ENCODE peak calls at places on chromosomes 11 and 22, in ten cellular contexts. S is HCT116; A is colonic mucosa; I is kidney; N is fibroblast of lung; M is epithelial cell of esophagus; Y is neural progenitor cell; P is fibroblast of villous mesenchyme; Z is PC-3; F is CD8-positive, alpha-beta memory T cell. O is an unnamed sample.
A peak's percentile ranks its signal among the peaks of the same experiment; 100 is the strongest.

GRCh38 chr22:43329061-43329460 is 14.1 kb downstream of the SCUBE1 start:
- DNase-seq in S (no peak), A (no peak), I (no peak), N (no peak), M (no peak), Y (no peak), P (no peak), Z (no peak), F (no peak), O (no peak)

GRCh38 chr11:14054708-14055107 is 92.2 kb downstream of the SPON1 start:
- DNase-seq in S (no peak), A (no peak), I (no peak), N (no peak), M (no peak), Y (no peak), P (peak; percentile 7), Z (no peak), F (no peak), O (no peak)

GRCh38 chr11:12860827-12861226 is 148.3 kb upstream of the RASSF10 start:
- DNase-seq in S (no peak), A (no peak), I (no peak), N (peak; percentile 71), M (no peak), Y (no peak), P (peak; percentile 61), Z (no peak), F (no peak), O (no peak)

GRCh38 chr11:119196833-119197483 is 9.2 kb upstream of the CBL start:
- DNase-seq in S (peak; percentile 76), A (peak; percentile 88), I (peak; percentile 14), N (peak; percentile 67), M (peak; percentile 93), Y (peak; percentile 84), P (peak; percentile 89), Z (peak; percentile 94), F (peak; percentile 52), O (peak; percentile 95)

GRCh38 chr22:40415531-40416266 is 45.3 kb downstream of the SGSM3 start:
- DNase-seq in S (no peak), A (no peak), I (peak; percentile 91), N (no peak), M (no peak), Y (no peak), P (peak; percentile 57), Z (no peak), F (no peak), O (peak; percentile 29)

GRCh38 chr11:71372693-71373657 is 75.2 kb downstream of the DHCR7 start:
- DNase-seq in S (peak; percentile 2), A (no peak), I (no peak), N (peak; percentile 19), M (peak; percentile 42), Y (peak; percentile 42), P (peak; percentile 27), Z (peak; percentile 61), F (no peak), O (peak; percentile 29)

GRCh38 chr22:47030881-47031627 is 268.6 kb downstream of the TBC1D22A start:
- DNase-seq in S (no peak), A (peak; percentile 45), I (peak; percentile 61), N (no peak), M (no peak), Y (no peak), P (no peak), Z (peak; percentile 8), F (no peak), O (no peak)

GRCh38 chr11:134242376-134242775 is 10.8 kb downstream of the THYN1 start:
- DNase-seq in S (no peak), A (no peak), I (no peak), N (no peak), M (peak; percentile 79), Y (no peak), P (no peak), Z (no peak), F (no peak), O (no peak)

DNA sequence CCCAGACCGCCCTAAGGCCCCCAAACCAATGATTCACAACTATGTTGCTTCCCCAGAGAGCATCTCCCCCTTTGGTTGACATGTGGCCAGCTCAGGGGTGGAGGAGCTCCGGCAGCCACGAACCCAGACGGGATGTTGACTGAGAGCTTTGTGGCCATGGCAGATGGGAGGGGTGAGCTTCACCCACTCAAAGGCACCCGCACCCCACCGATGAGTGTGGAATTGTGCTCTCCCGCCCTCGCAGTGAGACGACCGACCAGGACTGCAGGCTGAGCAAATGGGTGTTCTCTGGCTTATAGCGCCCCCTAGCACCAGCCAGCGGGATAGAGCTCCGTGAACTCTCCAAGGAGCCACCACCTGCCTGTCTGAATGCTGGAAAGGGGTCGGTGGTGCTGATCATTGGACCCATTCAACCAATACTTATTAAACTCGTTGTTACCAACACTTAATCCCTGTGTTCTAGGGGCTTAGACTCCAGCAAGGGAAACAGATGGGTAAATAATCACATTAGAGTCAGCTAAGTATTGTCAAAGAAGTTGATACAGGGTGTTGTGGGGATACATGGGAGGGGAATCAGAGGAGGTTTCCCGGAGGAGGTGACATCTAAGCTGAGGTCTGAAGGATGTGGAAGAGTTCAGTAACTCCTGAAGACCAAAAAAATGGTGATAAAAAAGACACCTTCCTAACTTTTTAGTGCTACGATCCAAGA is 4.5 kb upstream of the TIMP3 start:
- DNase-seq in S (peak; percentile 46), A (peak; percentile 69), I (peak; percentile 86), N (peak; percentile 80), M (peak; percentile 66), Y (peak; percentile 82), P (peak; percentile 82), Z (peak; percentile 22), F (peak; percentile 7), O (peak; percentile 74)
- H3K4me3 ChIP-seq in S (no peak overlapping the region), A (no peak overlapping the region), I (no peak overlapping the region), N (no peak overlapping the region), M (no peak overlapping the region), Y (no peak overlapping the region), P (no peak overlapping the region), Z (no peak overlapping the region), F (no peak overlapping the region), O (no peak overlapping the region)

GRCh38 chr11:57308426-57309060 is 16.2 kb downstream of the TNKS1BP1 start:
- DNase-seq in S (no peak), A (no peak), I (peak; percentile 50), N (no peak), M (no peak), Y (no peak), P (no peak), Z (no peak), F (no peak), O (no peak)

GRCh38 chr11:57310630-57311086 is 14.1 kb downstream of the TNKS1BP1 start:
- DNase-seq in S (no peak), A (no peak), I (no peak), N (peak; percentile 33), M (peak; percentile 24), Y (no peak), P (peak; percentile 78), Z (no peak), F (no peak), O (peak; percentile 65)

GRCh38 chr11:57311109-57311936 is 13.4 kb downstream of the TNKS1BP1 start:
- DNase-seq in S (peak; percentile 81), A (peak; percentile 94), I (peak; percentile 97), N (peak; percentile 98), M (peak; percentile 98), Y (peak; percentile 91), P (peak; percentile 98), Z (peak; percentile 96), F (no peak), O (peak; percentile 98)

GRCh38 chr11:57309106-57310059 is 15.4 kb downstream of the TNKS1BP1 start:
- DNase-seq in S (no peak), A (no peak), I (peak; percentile 66), N (no peak), M (no peak), Y (no peak), P (no peak), Z (no peak), F (no peak), O (no peak)

DNA sequence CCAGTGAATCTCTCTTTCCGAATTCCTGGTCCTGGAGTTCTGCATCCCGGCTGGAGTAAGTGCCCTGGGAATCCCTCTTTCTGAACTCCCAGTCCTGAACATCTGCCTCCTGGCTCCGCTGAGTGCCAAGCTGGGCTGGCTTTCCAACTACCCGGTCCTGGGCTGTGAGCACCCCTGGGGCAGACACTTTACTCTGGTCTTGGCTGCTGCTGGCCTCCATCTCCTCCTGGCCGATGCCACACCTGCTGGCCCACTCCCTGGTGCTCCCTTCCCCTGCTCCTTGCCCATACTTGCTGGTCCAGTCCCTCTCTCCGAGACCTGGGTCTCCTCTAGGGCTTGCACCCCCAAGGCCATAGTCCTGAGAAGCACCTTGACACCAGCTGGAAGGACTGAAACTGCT is 14.7 kb downstream of the TNKS1BP1 start:
- DNase-seq in S (no peak), A (no peak), I (peak; percentile 71), N (no peak), M (no peak), Y (no peak), P (no peak), Z (no peak), F (no peak), O (no peak)
- H3K4me3 ChIP-seq in S (no peak overlapping the region), A (no peak overlapping the region), I (no peak overlapping the region), N (no peak overlapping the region), M (peak overlapping the region; percentile 84), Y (no peak overlapping the region), P (peak overlapping the region; percentile 63), Z (peak overlapping the region; percentile 67), F (no peak overlapping the region), O (peak overlapping the region; percentile 59)

DNA sequence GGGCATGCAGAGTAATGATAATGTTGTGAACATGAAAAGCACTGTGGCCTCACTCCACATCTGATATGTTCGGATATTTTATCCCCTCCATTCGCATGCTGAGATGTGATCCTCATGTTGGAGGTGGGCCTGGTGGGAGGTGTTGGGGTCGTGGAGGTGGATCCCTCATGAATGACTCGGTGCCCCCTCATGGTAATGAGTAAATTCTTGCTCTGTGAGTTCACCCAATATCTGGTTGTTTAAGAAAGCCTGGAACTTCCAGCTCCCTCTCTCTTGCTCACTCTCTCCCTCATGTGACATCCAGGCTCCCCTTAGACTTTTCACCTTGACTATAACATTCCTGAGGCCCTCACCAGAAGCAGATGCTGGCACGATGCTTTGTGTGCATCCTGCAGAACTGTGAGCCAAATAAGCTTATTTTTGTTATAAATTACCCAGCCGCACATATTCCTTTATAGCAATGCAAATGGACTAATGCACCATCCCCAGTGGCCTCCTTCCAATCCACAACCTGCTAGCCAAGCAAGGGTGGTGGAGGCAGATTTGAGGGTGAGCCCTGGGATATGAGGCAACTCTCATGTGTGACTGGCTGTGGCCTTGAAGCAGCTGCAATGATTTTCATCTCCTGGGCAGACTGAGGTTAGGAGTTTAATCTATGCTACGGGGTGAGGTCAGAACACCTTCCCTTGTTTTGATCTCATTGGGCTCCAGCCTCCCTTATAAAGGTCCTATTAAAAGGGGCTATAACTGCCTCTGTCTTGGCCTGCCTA is 276.5 kb downstream of the ETS1 start:
- DNase-seq in S (no peak), A (no peak), I (no peak), N (no peak), M (no peak), Y (no peak), P (no peak), Z (no peak), F (no peak), O (no peak)
- H3K4me3 ChIP-seq in S (no peak overlapping the region), A (no peak overlapping the region), I (no peak overlapping the region), N (no peak overlapping the region), M (no peak overlapping the region), Y (no peak overlapping the region), P (no peak overlapping the region), Z (no peak overlapping the region), F (no peak overlapping the region), O (no peak overlapping the region)

GRCh38 chr22:30399718-30400117 is 2.9 kb downstream of the SEC14L2 start:
- DNase-seq in S (no peak), A (no peak), I (no peak), N (no peak), M (no peak), Y (no peak), P (no peak), Z (no peak), F (no peak), O (no peak)

GRCh38 chr22:30400159-30400558 is 3.3 kb downstream of the SEC14L2 start:
- DNase-seq in S (no peak), A (no peak), I (no peak), N (no peak), M (peak; percentile 94), Y (no peak), P (no peak), Z (no peak), F (no peak), O (no peak)

GRCh38 chr22:30396871-30397655 is at the start of gene SEC14L2:
- DNase-seq in S (peak; percentile 43), A (peak; percentile 86), I (peak; percentile 86), N (peak; percentile 49), M (peak; percentile 64), Y (peak; percentile 76), P (peak; percentile 38), Z (peak; percentile 58), F (peak; percentile 39), O (peak; percentile 47)

GRCh38 chr22:30397656-30398635 is 1.1 kb downstream of the SEC14L2 start:
- DNase-seq in S (no peak), A (no peak), I (peak; percentile 57), N (no peak), M (peak; percentile 21), Y (peak; percentile 18), P (no peak), Z (peak; percentile 3), F (no peak), O (no peak)

GRCh38 chr22:30398685-30399680 is 2.2 kb downstream of the SEC14L2 start:
- DNase-seq in S (no peak), A (no peak), I (no peak), N (no peak), M (peak; percentile 22), Y (no peak), P (no peak), Z (no peak), F (no peak), O (no peak)
- H3K4me3 ChIP-seq in S (peak overlapping the region; percentile 94), A (no peak overlapping the region), I (no peak overlapping the region), N (no peak overlapping the region), M (peak overlapping the region; percentile 74), Y (no peak overlapping the region), P (peak overlapping the region; percentile 2), Z (peak overlapping the region; percentile 87), F (no peak overlapping the region), O (peak overlapping the region; percentile 80)